ENCODE peak calls at places on chromosomes 3 and 15, in four cellular contexts. J is PC-3, Z is esophagus muscularis mucosa, D is caudate nucleus. M is an unnamed sample.

GRCh38 chr3:127263586-127264231 is 24.1 kb downstream of the PRR20G start:
- DNase-seq in Z (peak), J (no peak), D (no peak), M (no peak)

GRCh38 chr3:53806182-53807116 is 39.8 kb downstream of the CHDH start:
- DNase-seq in J (peak), D (no peak), Z (no peak), M (peak)

GRCh38 chr3:119322021-119322522 is 27.9 kb downstream of the ARHGAP31 start:
- DNase-seq in Z (no peak), D (no peak), J (peak), M (no peak)

GRCh38 chr3:76514836-76515235 is 525.1 kb upstream of the ROBO2 start:
- DNase-seq in Z (no peak), D (no peak), J (no peak), M (no peak)

GRCh38 chr3:24263069-24263668 is 231.5 kb downstream of the THRB start:
- DNase-seq in J (no peak), D (no peak), Z (no peak), M (no peak)

GRCh38 chr3:169627073-169627472 is 36.4 kb downstream of the MECOM start:
- DNase-seq in J (no peak), Z (no peak), D (no peak), M (no peak)

GRCh38 chr3:177150970-177151627 is 46.2 kb downstream of the TBL1XR1 start:
- DNase-seq in J (peak), D (no peak), Z (no peak), M (no peak)

GRCh38 chr3:193378706-193379105 is at the start of gene ATP13A5:
- DNase-seq in Z (no peak), J (no peak), D (no peak), M (no peak)

GRCh38 chr15:82108489-82109078 is 62.8 kb upstream of the MEX3B start:
- DNase-seq in Z (no peak), D (no peak), J (peak), M (peak)

GRCh38 chr15:84799511-84800187 is 17.5 kb upstream of the ALPK3 start:
- DNase-seq in Z (no peak), J (no peak), D (no peak), M (no peak)

GRCh38 chr15:49041406-49041805 is 4.8 kb downstream of the SECISBP2L start:
- DNase-seq in J (no peak), D (no peak), Z (no peak), M (no peak)

GRCh38 chr3:134372405-134373277 is 1.6 kb downstream of the AMOTL2 start:
- DNase-seq in J (no peak), D (no peak), Z (no peak), M (peak)

GRCh38 chr3:147914532-147914931 is 505.4 kb downstream of the ZIC1 start:
- DNase-seq in D (no peak), J (no peak), Z (no peak), M (no peak)

GRCh38 chr3:48716508-48716981 is 476 bp downstream of the IP6K2 start:
- DNase-seq in J (no peak), Z (no peak), D (no peak), M (no peak)

GRCh38 chr3:109154989-109155388 is 18.5 kb downstream of the C3orf85 start:
- DNase-seq in Z (no peak), D (no peak), J (no peak), M (no peak)

GRCh38 chr3:129855454-129856419 is 37.8 kb downstream of the TMCC1 start:
- DNase-seq in D (no peak), Z (no peak), J (peak), M (no peak)

GRCh38 chr3:69738859-69739203 is 433 bp upstream of the MITF start:
- DNase-seq in J (peak), D (no peak), Z (no peak), M (no peak)

GRCh38 chr3:45693941-45694521 is 4.8 kb downstream of the SACM1L start:
- DNase-seq in D (no peak), J (no peak), Z (no peak), M (no peak)

GRCh38 chr15:57376695-57377477 is 581 bp downstream of the CGNL1 start:
- DNase-seq in D (no peak), J (no peak), Z (no peak), M (peak)

GRCh38 chr3:107325446-107325845 is 51.8 kb upstream of the CCDC54 start:
- DNase-seq in Z (no peak), J (no peak), D (no peak), M (no peak)

GRCh38 chr3:46460051-46460450 is 4.7 kb downstream of the LTF start:
- DNase-seq in Z (no peak), J (peak), D (no peak), M (no peak)

GRCh38 chr3:147619925-147620580 is 210.9 kb downstream of the ZIC1 start:
- DNase-seq in J (no peak), Z (no peak), D (no peak), M (no peak)

GRCh38 chr15:40982855-40983254 is 29.6 kb downstream of the CHAC1 start:
- DNase-seq in Z (no peak), J (no peak), D (no peak), M (peak)

GRCh38 chr3:56254261-56254660 is 214.0 kb downstream of the ERC2 start:
- DNase-seq in J (peak), D (no peak), Z (no peak), M (no peak)

GRCh38 chr3:24249523-24249922 is 245.1 kb downstream of the THRB start:
- DNase-seq in Z (no peak), D (no peak), J (peak), M (no peak)

GRCh38 chr3:180036092-180036677 is 552 bp downstream of the PEX5L start:
- DNase-seq in D (no peak), Z (no peak), J (no peak), M (no peak)

GRCh38 chr15:67801926-67802914 is 23.1 kb upstream of the SKOR1 start:
- DNase-seq in Z (no peak), D (no peak), J (no peak), M (no peak)

GRCh38 chr15:67799801-67800205 is 25.5 kb upstream of the SKOR1 start:
- DNase-seq in Z (no peak), J (no peak), D (no peak), M (no peak)

GRCh38 chr15:67803299-67803698 is 22.0 kb upstream of the SKOR1 start:
- DNase-seq in J (no peak), D (no peak), Z (no peak), M (no peak)

GRCh38 chr15:67803996-67804843 is 21.1 kb upstream of the SKOR1 start:
- DNase-seq in J (no peak), Z (no peak), D (no peak), M (no peak)

DNA sequence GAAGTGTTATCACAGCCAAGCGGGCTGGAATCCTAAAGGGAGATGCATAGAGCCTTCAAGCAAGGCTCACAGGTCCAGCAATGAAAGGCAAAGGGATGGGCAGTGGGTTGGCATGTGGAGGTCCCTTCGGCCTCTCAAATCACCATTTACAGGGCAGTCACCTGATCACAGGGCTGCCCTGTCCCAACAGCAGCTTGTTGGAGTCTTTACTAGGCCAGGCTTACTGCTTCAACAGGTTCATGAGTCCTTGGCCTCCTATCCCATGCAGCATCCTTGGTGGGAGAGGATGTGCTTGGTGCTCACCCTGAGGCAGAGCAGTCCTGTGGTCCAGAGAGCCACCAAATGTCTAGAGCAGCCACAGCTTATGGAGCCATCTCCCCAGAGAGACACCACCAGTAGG is 24.2 kb upstream of the SKOR1 start:
- DNase-seq in D (no peak), Z (no peak), J (no peak), M (no peak)
- H3K27ac ChIP-seq in D (no peak), Z (no peak), J (no peak), M (no peak)

DNA sequence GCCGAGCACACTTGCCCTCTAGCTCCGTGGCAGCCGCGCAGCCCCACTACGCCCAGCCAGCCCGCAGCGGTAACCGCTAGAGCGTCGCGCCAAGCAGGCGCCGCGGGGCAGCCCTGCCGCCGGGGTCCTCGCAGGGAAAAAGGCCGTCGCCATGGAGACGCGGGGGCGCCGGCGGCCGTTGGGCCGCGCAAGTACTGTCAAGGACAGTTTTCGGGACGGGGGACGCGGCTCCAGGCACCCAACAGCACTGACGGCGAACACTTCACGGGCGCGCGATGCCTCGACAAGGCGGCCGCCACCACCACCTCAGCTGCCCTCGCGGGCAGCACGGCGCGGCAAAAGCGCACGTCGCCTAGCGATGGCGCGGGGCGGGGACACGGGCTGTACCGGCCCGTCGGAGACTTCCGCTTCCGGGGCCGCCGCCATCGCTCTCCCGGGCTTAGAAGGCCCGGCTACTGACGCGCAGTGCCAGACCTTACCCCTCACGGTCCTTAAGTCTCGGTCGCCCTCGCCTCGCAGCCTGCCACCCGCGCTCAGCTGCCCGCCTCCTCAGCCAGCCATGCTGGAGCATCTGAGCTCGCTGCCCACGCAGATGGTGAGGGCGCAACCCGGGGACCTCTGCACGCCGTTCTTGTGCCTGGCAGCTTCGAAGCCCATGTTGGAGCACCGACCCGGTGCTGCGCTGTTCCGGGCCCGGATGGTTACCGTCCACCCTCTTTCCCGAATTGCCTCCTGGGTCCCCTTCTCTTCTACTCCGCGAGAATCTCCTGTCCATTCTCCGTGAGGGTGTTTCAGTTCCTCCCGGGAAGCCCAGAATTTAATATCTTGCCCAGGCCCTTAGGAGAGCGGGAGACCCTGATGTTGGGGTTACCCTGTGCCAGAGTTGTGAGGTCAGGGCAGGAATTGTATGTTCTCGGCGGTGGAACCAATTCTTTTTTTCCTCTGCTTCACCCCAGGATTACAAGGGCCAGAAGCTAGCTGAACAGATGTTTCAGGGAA is at the start of the genes GLT8D1 and SPCS1:
- DNase-seq in J (peak), D (peak), Z (peak), M (peak)
- H3K27ac ChIP-seq in J (peak), D (peak), Z (peak), M (peak)

GRCh38 chr3:12897537-12898289 is 56.3 kb upstream of the RPL32 start:
- DNase-seq in J (peak), D (no peak), Z (no peak), M (no peak)
- H3K27ac ChIP-seq in J (peak), D (peak), Z (no peak), M (no peak)

GRCh38 chr3:172711457-172711800 is 562 bp upstream of the NCEH1 start:
- DNase-seq in Z (no peak), D (no peak), J (no peak), M (no peak)
- H3K27ac ChIP-seq in Z (peak), D (peak), J (peak), M (peak)

DNA sequence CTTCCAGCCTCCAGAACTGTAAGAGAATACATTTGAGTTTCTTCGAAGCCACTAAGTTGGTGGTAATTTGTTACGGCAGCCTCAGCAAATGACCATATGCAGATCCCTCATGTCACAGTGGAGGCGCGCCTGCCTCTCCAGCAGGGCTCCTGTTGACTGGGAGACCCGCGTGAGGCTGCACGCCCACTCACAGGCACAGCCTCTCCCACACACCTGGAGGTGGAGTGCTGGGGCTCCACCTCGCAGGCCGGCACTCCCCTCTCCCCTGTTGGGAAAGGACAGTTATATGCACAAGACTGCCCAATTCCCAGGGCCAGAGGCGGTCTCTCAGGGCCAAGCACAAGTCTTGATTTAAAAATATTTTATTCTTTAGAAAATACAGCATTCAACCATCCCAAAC is 2.8 kb upstream of the TLR9 start:
- DNase-seq in J (no peak), D (no peak), Z (no peak), M (no peak)
- H3K27ac ChIP-seq in J (no peak), D (no peak), Z (no peak), M (no peak)

GRCh38 chr15:70976856-70977255 is 84.2 kb downstream of the LRRC49 start:
- DNase-seq in Z (no peak), D (no peak), J (peak), M (no peak)

DNA sequence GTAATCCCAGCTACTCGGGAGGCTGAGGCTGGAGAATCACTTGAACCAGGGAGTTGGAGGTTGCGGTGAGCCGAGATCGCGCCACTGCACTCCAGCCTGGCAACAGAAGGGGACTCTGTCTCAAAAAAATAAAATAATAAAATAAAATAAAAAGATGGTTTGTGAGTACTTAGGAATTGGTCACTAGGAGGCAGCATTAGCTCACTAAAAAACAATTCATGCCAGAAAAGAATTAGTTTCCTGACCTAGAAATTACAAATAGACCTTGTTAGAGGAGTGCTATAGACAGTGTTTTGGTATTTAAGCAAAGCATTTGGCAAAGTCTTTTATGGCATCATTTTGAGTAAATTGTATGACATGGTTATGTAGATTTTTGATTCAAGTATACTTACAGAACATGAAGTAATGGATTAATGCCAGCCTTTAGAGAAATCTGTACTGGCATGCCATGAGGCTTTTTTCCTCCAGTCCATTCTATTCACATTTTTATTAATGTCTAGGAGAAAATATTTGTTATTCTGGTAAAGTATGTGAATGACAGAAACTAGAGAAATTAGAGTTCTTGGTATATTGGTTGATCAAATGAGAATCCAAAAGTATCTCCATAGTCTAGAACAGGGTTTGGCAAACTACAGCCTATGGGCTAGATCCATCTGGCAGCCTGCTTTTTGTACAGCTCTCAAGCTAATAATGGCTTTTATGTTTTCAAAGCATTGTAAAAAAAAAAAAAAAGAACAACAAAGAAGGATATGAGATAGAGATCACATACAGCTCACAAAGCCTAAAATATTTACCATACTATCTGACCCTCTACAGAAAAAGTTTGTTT is 81.6 kb downstream of the LRRC49 start:
- DNase-seq in D (no peak), J (peak), Z (no peak), M (no peak)
- H3K27ac ChIP-seq in D (no peak), J (no peak), Z (no peak), M (no peak)

GRCh38 chr15:27592036-27592725 is 506.9 kb downstream of the OCA2 start:
- DNase-seq in Z (no peak), D (no peak), J (no peak), M (no peak)
- H3K27ac ChIP-seq in Z (no peak), D (no peak), J (no peak), M (no peak)

DNA sequence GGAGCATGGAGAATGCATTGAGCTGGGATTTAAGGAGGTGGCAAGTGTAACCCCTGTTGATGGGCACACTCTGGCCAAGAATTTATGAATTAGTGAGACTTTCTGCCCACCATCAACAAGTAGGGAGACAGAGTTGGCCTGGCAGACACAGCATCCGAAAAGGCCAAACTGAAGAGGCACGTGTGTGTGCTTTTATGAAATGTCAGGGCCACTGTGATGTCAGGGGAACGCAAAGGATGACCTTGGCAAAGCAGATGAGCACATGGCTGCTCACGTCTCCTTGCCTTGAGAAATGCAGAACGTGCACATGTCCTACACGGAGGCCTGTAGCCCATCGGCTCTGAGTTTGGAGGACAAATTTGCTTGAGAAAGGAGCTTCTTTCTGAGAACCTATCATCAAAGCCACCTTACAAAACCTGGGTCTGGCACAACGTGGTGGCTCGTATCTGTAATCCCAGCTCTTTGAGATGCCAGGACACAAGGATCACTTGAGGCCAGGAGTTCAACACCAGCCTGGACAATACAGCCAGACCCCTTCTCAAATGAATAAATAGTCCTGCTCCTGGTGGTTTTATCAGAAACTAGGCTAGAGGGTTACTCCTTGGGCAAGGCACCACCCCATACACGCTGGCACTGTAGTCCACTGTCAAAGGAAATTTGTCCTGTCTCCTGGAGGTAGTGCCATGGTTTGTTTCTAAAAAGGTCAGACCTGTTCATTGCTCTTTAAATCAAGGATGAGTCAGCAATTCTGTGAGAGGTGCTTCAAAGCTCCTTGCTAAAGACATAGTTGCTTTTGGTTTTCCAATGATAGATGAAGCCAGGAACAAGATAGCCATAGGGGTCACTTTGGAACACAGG is 942 bp upstream of the SH3BP5 start:
- DNase-seq in Z (no peak), D (no peak), J (peak), M (no peak)
- H3K27ac ChIP-seq in Z (peak), D (peak), J (no peak), M (peak)

GRCh38 chr3:189708375-189708774 is 77.2 kb downstream of the TP63 start:
- DNase-seq in Z (no peak), J (no peak), D (no peak), M (no peak)
- H3K27ac ChIP-seq in Z (no peak), J (no peak), D (no peak), M (no peak)

DNA sequence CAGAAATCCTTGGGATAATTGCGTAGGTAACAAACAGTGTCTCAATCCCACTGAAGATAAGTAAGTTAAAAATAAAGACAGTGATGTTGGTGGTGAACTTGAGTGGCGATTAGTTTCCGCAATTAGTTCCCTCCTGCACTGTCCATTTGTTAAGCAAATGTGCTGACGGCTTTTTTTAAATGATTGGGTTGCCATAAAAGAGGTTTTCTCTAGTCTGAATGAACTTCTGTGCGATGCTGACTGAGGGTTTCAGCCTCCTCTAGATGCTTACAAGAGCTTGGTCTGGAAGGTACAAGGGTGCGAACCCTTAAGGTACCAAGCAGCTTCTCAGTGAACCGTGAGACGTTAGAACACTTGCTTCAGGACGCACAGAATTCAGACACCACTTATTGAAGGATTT is 746 bp downstream of the MCTP2 start:
- DNase-seq in D (no peak), J (no peak), Z (no peak), M (no peak)
- H3K27ac ChIP-seq in D (no peak), J (no peak), Z (no peak), M (no peak)

M was measured in tibial artery.